ENCODE peak calls at places on chromosomes 13 and 19, in five cellular contexts. P is Peyer's patch, L is IMR-90, F is ovary, J is sigmoid colon. H is an unnamed sample.
A peak's percentile ranks its signal among the peaks of the same experiment; 100 is the strongest.

GRCh38 chr13:26950546-26950945 is 190.0 kb upstream of the GPR12 start:
- DNase-seq in P (no peak), L (no peak), F (no peak), J (no peak), H (no peak)

GRCh38 chr13:109867766-109868165 is 81.4 kb upstream of the IRS2 start:
- DNase-seq in J (no peak), L (no peak), P (no peak), F (no peak), H (no peak)

GRCh38 chr13:100357764-100358163 is 230.8 kb downstream of the GGACT start:
- DNase-seq in F (no peak), L (no peak), P (no peak), J (no peak), H (no peak)

GRCh38 chr13:27476943-27477681 is 26.7 kb upstream of the MTIF3 start:
- DNase-seq in J (no peak), L (peak; percentile 50), F (no peak), P (peak; percentile 50), H (no peak)

GRCh38 chr13:111589992-111590391 is 269.6 kb downstream of the TEX29 start:
- DNase-seq in P (no peak), L (no peak), J (no peak), F (no peak), H (no peak)

GRCh38 chr13:49220035-49220855 is at the start of gene MLNR:
- DNase-seq in L (no peak), J (no peak), F (peak; percentile 49), P (no peak), H (peak; percentile 65)

GRCh38 chr19:19335408-19336158 is 15.0 kb downstream of the MAU2 start:
- DNase-seq in L (no peak), J (no peak), F (no peak), P (no peak), H (no peak)

GRCh38 chr13:43546821-43547220 is 240.0 kb downstream of the ENOX1 start:
- DNase-seq in P (no peak), J (no peak), L (no peak), F (no peak), H (no peak)

GRCh38 chr19:15464394-15465385 is at the start of gene RASAL3:
- DNase-seq in J (no peak), L (no peak), F (no peak), P (peak; percentile 84), H (peak; percentile 40)

GRCh38 chr13:112444001-112444311 is 67.8 kb downstream of the SPACA7 start:
- DNase-seq in F (peak; percentile 52), P (no peak), L (peak; percentile 42), J (peak; percentile 76), H (peak; percentile 72)

GRCh38 chr13:35926859-35927530 is 204.2 kb downstream of the DCLK1 start:
- DNase-seq in L (peak; percentile 30), J (peak; percentile 78), P (no peak), F (no peak), H (no peak)

GRCh38 chr19:49149652-49150105 is 5.5 kb downstream of the HRC start:
- DNase-seq in P (no peak), L (peak; percentile 83), J (peak; percentile 87), F (peak; percentile 81), H (no peak)

GRCh38 chr13:113551081-113552000 is 33.2 kb upstream of the TFDP1 start:
- DNase-seq in L (no peak), F (no peak), J (no peak), P (no peak), H (no peak)

GRCh38 chr19:52910648-52911047 is 12.6 kb downstream of the ZNF888 start:
- DNase-seq in J (no peak), F (no peak), P (no peak), L (no peak), H (no peak)

GRCh38 chr13:49646688-49647087 is 18.4 kb downstream of the ARL11 start:
- DNase-seq in L (no peak), F (no peak), P (no peak), J (no peak), H (no peak)

GRCh38 chr13:20258208-20258962 is 26.3 kb upstream of the GJB6 start:
- DNase-seq in P (no peak), L (no peak), F (no peak), J (no peak), H (no peak)

GRCh38 chr19:7885818-7886217 is 2.5 kb upstream of the LRRC8E start:
- DNase-seq in J (no peak), P (no peak), F (no peak), L (no peak), H (no peak)

GRCh38 chr13:88729605-88730004 is 1058.4 kb downstream of the SLITRK5 start:
- DNase-seq in F (no peak), L (no peak), P (no peak), J (no peak), H (no peak)

GRCh38 chr19:54432144-54432738 is 16.8 kb upstream of the LENG8 start:
- DNase-seq in F (no peak), J (no peak), L (no peak), P (no peak), H (no peak)

GRCh38 chr13:43303040-43303729 is 279.8 kb downstream of the DNAJC15 start:
- DNase-seq in F (peak; percentile 74), P (no peak), J (peak; percentile 80), L (peak; percentile 70), H (peak; percentile 78)

GRCh38 chr13:74730556-74731331 is 596.5 kb upstream of the KLF12 start:
- DNase-seq in P (no peak), F (no peak), J (no peak), L (no peak), H (no peak)

GRCh38 chr19:45587873-45588272 is 3.3 kb upstream of the OPA3 start:
- DNase-seq in L (no peak), F (no peak), J (no peak), P (no peak), H (no peak)
- H3K4me3 ChIP-seq in L (no peak overlapping the region), F (no peak overlapping the region), J (no peak overlapping the region), P (no peak overlapping the region), H (no peak overlapping the region)

GRCh38 chr19:3389876-3390361 is 23.5 kb downstream of the NFIC start:
- DNase-seq in L (peak; percentile 39), F (no peak), J (peak; percentile 76), P (no peak), H (no peak)
- H3K4me1 ChIP-seq in L (peaks cover 34% of the 10 kb centered on the region), F (peaks cover 33% of the 10 kb centered on the region), J (peaks cover 74% of the 10 kb centered on the region), P (no peaks in the 10 kb centered on the region), H (no peaks in the 10 kb centered on the region)

DNA sequence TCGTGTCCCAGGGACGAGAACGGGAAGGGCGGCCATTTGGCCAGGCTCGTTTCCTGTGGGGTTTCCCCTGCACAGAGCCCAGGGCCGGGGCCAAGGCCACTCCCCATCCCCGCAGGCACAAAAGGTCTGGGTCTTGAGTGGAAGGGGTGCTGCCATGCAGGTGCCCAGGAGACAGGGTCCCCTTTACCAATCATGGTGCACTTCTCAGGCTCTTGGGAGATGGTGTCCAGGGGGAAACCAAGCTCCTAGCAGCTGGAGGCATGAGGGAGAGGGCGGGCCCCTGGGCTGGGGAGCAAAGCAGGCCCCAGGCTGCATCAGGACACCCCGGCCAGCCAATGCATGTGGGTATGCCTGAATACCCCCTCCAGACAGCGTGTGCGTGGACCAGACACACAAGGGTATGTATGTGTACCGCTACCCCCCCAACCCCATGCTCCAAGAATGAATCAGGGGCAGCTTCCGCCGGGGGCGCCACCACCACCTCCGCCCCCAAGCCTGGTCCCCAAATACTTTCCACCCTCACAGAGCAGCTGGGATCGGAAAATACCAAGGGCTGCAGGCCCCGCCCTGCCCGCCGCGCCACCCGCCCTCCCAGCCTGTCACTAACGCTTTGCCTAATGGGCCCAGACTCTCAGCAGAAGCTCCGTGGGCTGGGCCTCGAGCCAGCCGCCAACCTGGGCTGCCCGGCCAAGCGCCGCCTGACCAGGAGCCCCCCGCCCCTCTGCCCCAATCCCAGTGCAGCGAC is 37.6 kb upstream of the NANOS3 start:
- DNase-seq in F (peak; percentile 80), L (peak; percentile 84), J (peak; percentile 95), P (peak; percentile 81), H (peak; percentile 89)
- TF ChIP-seq POLR2A in F (no peak), L (peak; percentile 57), J (peak; percentile 45), P (peak; percentile 57), H (peak; percentile 43)

GRCh38 chr19:36258028-36258875 is 43.3 kb downstream of the ZNF146 start:
- DNase-seq in F (no peak), P (no peak), L (no peak), J (no peak), H (no peak)
- H3K4me3 ChIP-seq in F (no peak overlapping the region), P (no peak overlapping the region), L (no peak overlapping the region), J (peak overlapping the region; percentile 70), H (no peak overlapping the region)

DNA sequence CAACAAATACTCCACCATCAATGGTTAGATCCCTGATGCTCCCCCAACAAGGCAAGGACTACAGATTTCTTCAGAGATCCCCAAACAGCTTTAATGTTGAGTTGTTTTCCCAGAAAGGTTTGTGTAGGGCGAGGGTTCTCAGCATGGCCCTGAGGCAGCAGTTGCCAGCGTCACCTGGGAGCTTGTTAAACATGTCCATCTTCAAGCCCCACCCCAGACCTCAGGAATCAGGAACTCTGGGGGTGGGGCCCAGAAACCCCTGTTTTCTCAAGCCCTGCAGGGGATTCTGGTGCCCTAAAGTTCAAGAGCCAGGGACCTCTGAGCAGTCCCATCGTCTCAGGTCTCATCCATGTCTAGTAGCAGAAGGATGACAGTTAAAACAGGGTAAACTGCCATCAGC is 9.6 kb downstream of the EFNB2 start:
- DNase-seq in J (no peak), L (no peak), P (no peak), F (no peak), H (no peak)
- H3K4me1 ChIP-seq in J (peaks cover 50% of the 10 kb centered on the region), L (peaks cover 2% of the 10 kb centered on the region), P (no peaks in the 10 kb centered on the region), F (no peaks in the 10 kb centered on the region), H (no peaks in the 10 kb centered on the region)